ENCODE peak calls at places on chromosome 9, in eight cellular contexts. One of them, this sample, is unnamed.

GRCh38 chr9:96567203-96567700 is 52.4 kb downstream of the CDC14B start:
- DNase-seq in breast epithelium: no peak
- DNase-seq in sigmoid colon: no peak
- DNase-seq in upper lobe of left lung: no peak
- DNase-seq in Panc1: no peak
- DNase-seq in HCT116: no peak
- DNase-seq in K562: peak
- DNase-seq in SK-N-SH: peak
- DNase-seq in this sample: no peak

GRCh38 chr9:35733109-35733541 is 659 bp downstream of the CREB3 start:
- DNase-seq in breast epithelium: no peak
- DNase-seq in sigmoid colon: no peak
- DNase-seq in upper lobe of left lung: no peak
- DNase-seq in Panc1: no peak
- DNase-seq in HCT116: peak
- DNase-seq in K562: peak
- DNase-seq in SK-N-SH: peak
- DNase-seq in this sample: peak

GRCh38 chr9:138071731-138072130 is 194.1 kb downstream of the CACNA1B start:
- DNase-seq in breast epithelium: peak
- DNase-seq in sigmoid colon: no peak
- DNase-seq in upper lobe of left lung: no peak
- DNase-seq in Panc1: no peak
- DNase-seq in HCT116: no peak
- DNase-seq in K562: no peak
- DNase-seq in SK-N-SH: peak
- DNase-seq in this sample: no peak

GRCh38 chr9:125789196-125789595 is 42.0 kb downstream of the PBX3 start:
- DNase-seq in breast epithelium: no peak
- DNase-seq in sigmoid colon: no peak
- DNase-seq in upper lobe of left lung: no peak
- DNase-seq in Panc1: no peak
- DNase-seq in HCT116: no peak
- DNase-seq in K562: no peak
- DNase-seq in SK-N-SH: no peak
- DNase-seq in this sample: no peak

GRCh38 chr9:16637938-16638337 is 232.5 kb downstream of the BNC2 start:
- DNase-seq in breast epithelium: no peak
- DNase-seq in sigmoid colon: no peak
- DNase-seq in upper lobe of left lung: no peak
- DNase-seq in Panc1: no peak
- DNase-seq in HCT116: no peak
- DNase-seq in K562: no peak
- DNase-seq in SK-N-SH: no peak
- DNase-seq in this sample: no peak

GRCh38 chr9:95343725-95344287 is 26.3 kb upstream of the FANCC start:
- DNase-seq in breast epithelium: no peak
- DNase-seq in sigmoid colon: no peak
- DNase-seq in upper lobe of left lung: no peak
- DNase-seq in Panc1: no peak
- DNase-seq in HCT116: no peak
- DNase-seq in K562: no peak
- DNase-seq in SK-N-SH: no peak
- DNase-seq in this sample: no peak

GRCh38 chr9:91949946-91950664 is at the start of gene ROR2:
- DNase-seq in breast epithelium: peak
- DNase-seq in sigmoid colon: peak
- DNase-seq in upper lobe of left lung: peak
- DNase-seq in Panc1: no peak
- DNase-seq in HCT116: peak
- DNase-seq in K562: peak
- DNase-seq in SK-N-SH: peak
- DNase-seq in this sample: no peak

GRCh38 chr9:91101598-91102168 is 260.0 kb downstream of the AUH start:
- DNase-seq in breast epithelium: peak
- DNase-seq in sigmoid colon: no peak
- DNase-seq in upper lobe of left lung: no peak
- DNase-seq in Panc1: no peak
- DNase-seq in HCT116: no peak
- DNase-seq in K562: no peak
- DNase-seq in SK-N-SH: no peak
- DNase-seq in this sample: no peak

DNA sequence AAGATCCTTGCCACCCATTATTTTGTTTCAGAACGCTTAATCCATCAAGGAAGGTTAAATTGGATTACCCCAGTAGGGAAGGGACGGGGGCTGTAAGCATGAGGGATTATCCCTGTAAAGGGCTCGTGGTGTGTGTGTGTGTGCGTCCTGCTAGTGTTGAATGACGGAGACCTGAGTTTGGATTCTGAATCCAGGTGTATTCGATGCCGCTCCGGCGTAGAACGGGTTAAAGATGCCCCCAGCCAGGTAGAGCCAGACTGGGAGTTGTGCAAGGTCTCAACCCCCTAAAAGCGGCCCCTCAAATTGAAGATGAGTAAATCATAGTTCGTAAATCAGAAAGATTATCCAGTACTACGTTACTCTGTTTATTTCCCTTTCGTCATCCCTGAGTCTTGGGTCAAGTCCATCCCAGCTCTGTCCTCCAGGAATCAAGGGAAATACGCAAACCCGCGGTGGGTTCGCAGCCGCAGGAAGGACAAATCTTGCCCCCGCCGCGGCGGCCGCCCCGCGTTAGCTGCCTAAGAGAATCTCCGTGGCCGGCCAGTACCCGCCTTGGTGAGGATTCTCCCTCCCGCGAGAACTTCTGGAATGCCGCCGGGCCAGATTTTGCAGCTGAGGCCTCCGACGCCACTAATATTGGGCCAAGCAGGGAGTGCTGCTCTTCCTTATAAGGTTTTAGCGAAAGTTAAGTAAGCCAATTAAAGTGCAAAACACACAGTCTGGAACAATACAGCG is 586 bp upstream of the MTAP start:
- DNase-seq in breast epithelium: peak
- DNase-seq in sigmoid colon: peak
- DNase-seq in upper lobe of left lung: peak
- DNase-seq in Panc1: no peak
- DNase-seq in HCT116: peak
- DNase-seq in K562: no peak
- DNase-seq in SK-N-SH: peak
- DNase-seq in this sample: peak
- TF ChIP-seq POLR2AphosphoS5 in breast epithelium: peak
- TF ChIP-seq POLR2AphosphoS5 in sigmoid colon: peak
- TF ChIP-seq POLR2AphosphoS5 in upper lobe of left lung: no peak
- TF ChIP-seq POLR2AphosphoS5 in Panc1: no peak
- TF ChIP-seq POLR2AphosphoS5 in HCT116: peak
- TF ChIP-seq POLR2AphosphoS5 in K562: no peak
- TF ChIP-seq POLR2AphosphoS5 in SK-N-SH: no peak
- TF ChIP-seq POLR2AphosphoS5 in this sample: no peak

GRCh38 chr9:131395027-131395744 is 1.3 kb downstream of the PRRC2B start:
- DNase-seq in breast epithelium: peak
- DNase-seq in sigmoid colon: no peak
- DNase-seq in upper lobe of left lung: no peak
- DNase-seq in Panc1: no peak
- DNase-seq in HCT116: no peak
- DNase-seq in K562: peak
- DNase-seq in SK-N-SH: no peak
- DNase-seq in this sample: no peak

GRCh38 chr9:131391504-131391903 is 2.4 kb upstream of the PRRC2B start:
- DNase-seq in breast epithelium: no peak
- DNase-seq in sigmoid colon: no peak
- DNase-seq in upper lobe of left lung: no peak
- DNase-seq in Panc1: no peak
- DNase-seq in HCT116: no peak
- DNase-seq in K562: no peak
- DNase-seq in SK-N-SH: no peak
- DNase-seq in this sample: no peak

GRCh38 chr9:131394464-131395026 is 659 bp downstream of the PRRC2B start:
- DNase-seq in breast epithelium: no peak
- DNase-seq in sigmoid colon: peak
- DNase-seq in upper lobe of left lung: peak
- DNase-seq in Panc1: no peak
- DNase-seq in HCT116: no peak
- DNase-seq in K562: peak
- DNase-seq in SK-N-SH: peak
- DNase-seq in this sample: no peak

GRCh38 chr9:131395745-131396479 is 2.0 kb downstream of the PRRC2B start:
- DNase-seq in breast epithelium: no peak
- DNase-seq in sigmoid colon: no peak
- DNase-seq in upper lobe of left lung: no peak
- DNase-seq in Panc1: no peak
- DNase-seq in HCT116: no peak
- DNase-seq in K562: peak
- DNase-seq in SK-N-SH: no peak
- DNase-seq in this sample: no peak

DNA sequence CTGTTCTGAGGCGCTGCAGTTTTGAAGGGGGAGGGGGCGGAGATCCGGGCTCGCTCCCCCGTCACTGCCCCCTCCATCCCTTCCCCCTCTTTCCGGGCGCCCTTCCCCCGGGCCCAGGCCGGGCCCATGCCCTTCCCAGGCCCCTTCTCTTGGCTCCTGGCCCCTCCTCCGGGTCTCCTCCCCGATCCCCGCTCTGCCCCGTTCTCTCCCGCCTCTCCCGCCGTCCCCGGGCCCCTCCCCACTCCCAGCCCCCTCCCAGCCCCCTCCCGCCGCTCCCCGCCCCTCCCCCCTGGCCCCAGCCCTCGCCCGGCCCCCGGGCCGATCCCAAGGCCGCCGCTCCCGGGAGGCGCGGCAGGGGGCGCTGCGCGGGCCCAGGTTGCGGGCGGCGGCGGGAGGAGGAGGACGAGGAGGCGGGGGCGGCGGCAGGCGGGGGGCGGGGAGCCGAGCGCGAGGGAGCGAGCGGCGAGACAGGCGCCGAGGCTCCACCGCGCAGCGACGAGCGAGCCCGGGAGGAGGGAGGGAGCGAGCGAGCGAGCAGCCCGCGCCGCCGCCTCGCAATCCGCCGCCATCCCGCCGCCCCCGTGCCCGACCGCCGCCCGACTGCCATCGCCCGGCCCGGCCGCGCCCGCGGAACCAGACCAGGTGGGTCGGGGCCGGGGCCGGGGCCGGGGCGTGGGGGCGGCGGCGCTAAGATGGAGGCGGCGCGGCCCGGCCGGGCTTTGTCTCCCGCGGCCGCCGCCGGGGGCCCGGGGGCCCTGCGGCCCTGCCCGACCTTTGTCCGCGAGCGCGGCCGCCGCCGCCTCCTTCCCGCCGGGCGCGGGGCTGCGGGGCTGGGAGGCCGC is at the start of gene PRRC2B:
- DNase-seq in breast epithelium: peak
- DNase-seq in sigmoid colon: peak
- DNase-seq in upper lobe of left lung: peak
- DNase-seq in Panc1: no peak
- DNase-seq in HCT116: peak
- DNase-seq in K562: peak
- DNase-seq in SK-N-SH: peak
- DNase-seq in this sample: peak
- TF ChIP-seq POLR2AphosphoS5 in breast epithelium: peak
- TF ChIP-seq POLR2AphosphoS5 in sigmoid colon: peak
- TF ChIP-seq POLR2AphosphoS5 in upper lobe of left lung: peak
- TF ChIP-seq POLR2AphosphoS5 in Panc1: no peak
- TF ChIP-seq POLR2AphosphoS5 in HCT116: peak
- TF ChIP-seq POLR2AphosphoS5 in K562: peak
- TF ChIP-seq POLR2AphosphoS5 in SK-N-SH: peak
- TF ChIP-seq POLR2AphosphoS5 in this sample: peak

DNA sequence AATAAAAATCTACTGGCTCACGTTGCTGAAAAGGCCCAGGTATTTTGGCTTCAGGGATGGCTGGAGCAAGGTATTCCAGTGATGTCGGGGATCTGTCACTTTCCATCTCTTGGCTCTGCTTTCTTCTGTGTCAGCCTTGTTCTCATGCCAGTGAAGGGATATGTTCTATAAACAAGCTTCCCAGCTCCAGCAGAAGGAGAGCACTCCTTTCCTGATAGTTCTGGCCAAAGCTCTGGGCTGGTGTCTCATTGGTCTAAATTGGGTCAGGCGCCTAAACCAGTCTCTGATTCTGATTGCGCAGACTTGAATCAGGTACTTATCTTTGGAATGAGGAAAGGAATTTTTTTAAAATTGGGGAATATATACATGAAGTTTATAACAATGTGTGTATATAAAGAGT is 5.1 kb downstream of the SNX30 start:
- DNase-seq in breast epithelium: peak
- DNase-seq in sigmoid colon: no peak
- DNase-seq in upper lobe of left lung: no peak
- DNase-seq in Panc1: no peak
- DNase-seq in HCT116: no peak
- DNase-seq in K562: no peak
- DNase-seq in SK-N-SH: no peak
- DNase-seq in this sample: no peak
- TF ChIP-seq POLR2AphosphoS5 in breast epithelium: no peak
- TF ChIP-seq POLR2AphosphoS5 in sigmoid colon: peak
- TF ChIP-seq POLR2AphosphoS5 in upper lobe of left lung: no peak
- TF ChIP-seq POLR2AphosphoS5 in Panc1: no peak
- TF ChIP-seq POLR2AphosphoS5 in HCT116: no peak
- TF ChIP-seq POLR2AphosphoS5 in K562: no peak
- TF ChIP-seq POLR2AphosphoS5 in SK-N-SH: no peak
- TF ChIP-seq POLR2AphosphoS5 in this sample: no peak

GRCh38 chr9:89375181-89375760 is 57.0 kb downstream of the SECISBP2 start:
- DNase-seq in breast epithelium: no peak
- DNase-seq in sigmoid colon: no peak
- DNase-seq in upper lobe of left lung: no peak
- DNase-seq in Panc1: no peak
- DNase-seq in HCT116: no peak
- DNase-seq in K562: no peak
- DNase-seq in SK-N-SH: peak
- DNase-seq in this sample: no peak

GRCh38 chr9:89372979-89373378 is 54.7 kb downstream of the SECISBP2 start:
- DNase-seq in breast epithelium: no peak
- DNase-seq in sigmoid colon: no peak
- DNase-seq in upper lobe of left lung: peak
- DNase-seq in Panc1: no peak
- DNase-seq in HCT116: no peak
- DNase-seq in K562: no peak
- DNase-seq in SK-N-SH: no peak
- DNase-seq in this sample: no peak

GRCh38 chr9:89374176-89374575 is 55.9 kb downstream of the SECISBP2 start:
- DNase-seq in breast epithelium: no peak
- DNase-seq in sigmoid colon: no peak
- DNase-seq in upper lobe of left lung: no peak
- DNase-seq in Panc1: no peak
- DNase-seq in HCT116: no peak
- DNase-seq in K562: no peak
- DNase-seq in SK-N-SH: no peak
- DNase-seq in this sample: no peak

GRCh38 chr9:89370593-89370992 is 52.3 kb downstream of the SECISBP2 start:
- DNase-seq in breast epithelium: no peak
- DNase-seq in sigmoid colon: no peak
- DNase-seq in upper lobe of left lung: no peak
- DNase-seq in Panc1: no peak
- DNase-seq in HCT116: no peak
- DNase-seq in K562: no peak
- DNase-seq in SK-N-SH: no peak
- DNase-seq in this sample: no peak

DNA sequence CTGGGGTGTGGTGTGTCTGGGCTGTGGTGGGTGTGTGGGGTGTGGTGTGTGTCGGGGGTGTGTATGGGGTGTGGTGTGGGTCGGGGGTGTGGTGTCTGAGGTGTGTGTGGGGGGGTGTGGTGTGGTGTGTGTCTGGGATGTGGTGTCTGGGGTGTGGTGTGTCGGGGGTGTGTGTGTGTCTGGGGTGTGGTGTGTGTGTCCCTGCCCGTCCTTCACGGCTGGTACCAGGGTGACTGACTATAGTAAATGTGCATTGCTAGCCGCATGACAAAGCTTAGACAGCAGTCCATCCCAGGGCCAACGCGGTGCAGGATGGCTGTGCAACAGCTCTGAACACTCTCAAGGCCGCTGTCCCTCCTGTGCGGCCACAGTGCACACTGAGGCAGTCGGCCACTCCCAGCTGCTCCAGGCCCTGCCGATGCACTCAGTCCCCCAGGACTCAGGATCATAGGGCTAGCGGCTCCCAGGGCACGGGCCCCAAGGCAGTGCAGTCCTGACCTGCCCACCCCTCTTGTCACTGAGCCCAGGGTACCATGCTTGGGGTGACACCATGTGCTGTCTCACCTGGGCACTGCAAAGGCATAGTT is 54.0 kb downstream of the SECISBP2 start:
- DNase-seq in breast epithelium: no peak
- DNase-seq in sigmoid colon: no peak
- DNase-seq in upper lobe of left lung: peak
- DNase-seq in Panc1: no peak
- DNase-seq in HCT116: no peak
- DNase-seq in K562: no peak
- DNase-seq in SK-N-SH: no peak
- DNase-seq in this sample: no peak
- TF ChIP-seq POLR2AphosphoS5 in breast epithelium: no peak
- TF ChIP-seq POLR2AphosphoS5 in sigmoid colon: no peak
- TF ChIP-seq POLR2AphosphoS5 in upper lobe of left lung: no peak
- TF ChIP-seq POLR2AphosphoS5 in Panc1: no peak
- TF ChIP-seq POLR2AphosphoS5 in HCT116: no peak
- TF ChIP-seq POLR2AphosphoS5 in K562: no peak
- TF ChIP-seq POLR2AphosphoS5 in SK-N-SH: no peak
- TF ChIP-seq POLR2AphosphoS5 in this sample: no peak